ENCODE peak calls at places on chromosome 21, in four cellular contexts. One of them, this sample, is unnamed.

GRCh38 chr21:37207441-37208009 is 59.6 kb downstream of the VPS26C start:
- DNase-seq in A549: no peak
- DNase-seq in GM12878: peak
- DNase-seq in HepG2: peak
- DNase-seq in this sample: no peak

GRCh38 chr21:15060776-15061175 is 4.0 kb downstream of the NRIP1 start:
- DNase-seq in A549: no peak
- DNase-seq in GM12878: no peak
- DNase-seq in HepG2: no peak
- DNase-seq in this sample: peak

GRCh38 chr21:36202721-36203602 is 46.3 kb downstream of the DOP1B start:
- DNase-seq in A549: no peak
- DNase-seq in GM12878: no peak
- DNase-seq in HepG2: no peak
- DNase-seq in this sample: no peak

GRCh38 chr21:20856926-20857325 is 141.3 kb upstream of the NCAM2 start:
- DNase-seq in A549: no peak
- DNase-seq in GM12878: no peak
- DNase-seq in HepG2: no peak
- DNase-seq in this sample: peak

GRCh38 chr21:44089001-44089911 is 17.9 kb upstream of the PWP2 start:
- DNase-seq in A549: no peak
- DNase-seq in GM12878: no peak
- DNase-seq in HepG2: no peak
- DNase-seq in this sample: no peak

GRCh38 chr21:43727571-43728466 is 8.9 kb downstream of the PDXK start:
- DNase-seq in A549: peak
- DNase-seq in GM12878: no peak
- DNase-seq in HepG2: peak
- DNase-seq in this sample: peak

GRCh38 chr21:44510508-44511218 is 29.3 kb downstream of the KRTAP10-1 start:
- DNase-seq in A549: peak
- DNase-seq in GM12878: no peak
- DNase-seq in HepG2: peak
- DNase-seq in this sample: peak

GRCh38 chr21:42568834-42569731 is 55.4 kb downstream of the SLC37A1 start:
- DNase-seq in A549: no peak
- DNase-seq in GM12878: no peak
- DNase-seq in HepG2: no peak
- DNase-seq in this sample: no peak

GRCh38 chr21:16863541-16863940 is 649.3 kb upstream of the CXADR start:
- DNase-seq in A549: no peak
- DNase-seq in GM12878: no peak
- DNase-seq in HepG2: no peak
- DNase-seq in this sample: no peak

GRCh38 chr21:43805275-43805800 is 16.0 kb downstream of the RRP1 start:
- DNase-seq in A549: no peak
- DNase-seq in GM12878: peak
- DNase-seq in HepG2: no peak
- DNase-seq in this sample: no peak

GRCh38 chr21:33025106-33025470 is 647 bp upstream of the OLIG2 start:
- DNase-seq in A549: no peak
- DNase-seq in GM12878: no peak
- DNase-seq in HepG2: no peak
- DNase-seq in this sample: no peak

GRCh38 chr21:41163086-41163485 is 4.9 kb upstream of the BACE2 start:
- DNase-seq in A549: no peak
- DNase-seq in GM12878: no peak
- DNase-seq in HepG2: no peak
- DNase-seq in this sample: no peak

GRCh38 chr21:42677339-42678117 is 24.1 kb downstream of the PDE9A start:
- DNase-seq in A549: no peak
- DNase-seq in GM12878: no peak
- DNase-seq in HepG2: no peak
- DNase-seq in this sample: no peak

GRCh38 chr21:42375141-42375905 is 9.0 kb upstream of the TFF1 start:
- DNase-seq in A549: no peak
- DNase-seq in GM12878: no peak
- DNase-seq in HepG2: no peak
- DNase-seq in this sample: no peak

GRCh38 chr21:43318841-43319781 is 107.8 kb downstream of the SIK1 start:
- DNase-seq in A549: no peak
- DNase-seq in GM12878: peak
- DNase-seq in HepG2: no peak
- DNase-seq in this sample: no peak

DNA sequence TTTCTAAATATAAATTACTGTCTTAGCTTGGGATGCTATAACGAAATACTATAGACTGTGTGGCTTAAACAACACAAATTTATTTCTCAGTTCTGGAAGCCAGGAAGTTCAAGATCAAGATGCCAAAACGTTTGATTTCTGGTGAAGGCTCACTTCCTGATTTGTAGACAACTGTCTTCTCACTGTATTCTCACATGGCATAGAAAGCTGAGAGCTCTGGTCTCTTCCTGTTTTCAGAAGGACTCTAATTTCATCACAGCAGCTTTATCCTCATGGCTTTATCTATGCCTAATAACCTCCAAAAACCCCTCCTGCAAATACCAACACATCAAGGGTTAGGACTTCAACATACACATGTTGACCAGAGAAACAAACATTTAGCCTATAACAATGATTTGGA is 1795.5 kb downstream of the MRPL39 start:
- DNase-seq in A549: no peak
- DNase-seq in GM12878: no peak
- DNase-seq in HepG2: no peak
- DNase-seq in this sample: no peak
- TF ChIP-seq CHD4 in A549: no peak
- TF ChIP-seq CHD4 in GM12878: no peak
- TF ChIP-seq CHD4 in HepG2: no peak
- TF ChIP-seq CHD4 in this sample: no peak

GRCh38 chr21:26389971-26390641 is 183.0 kb downstream of the CYYR1 start:
- DNase-seq in A549: peak
- DNase-seq in GM12878: no peak
- DNase-seq in HepG2: no peak
- DNase-seq in this sample: no peak
- TF ChIP-seq CHD4 in A549: no peak
- TF ChIP-seq CHD4 in GM12878: no peak
- TF ChIP-seq CHD4 in HepG2: no peak
- TF ChIP-seq CHD4 in this sample: no peak

GRCh38 chr21:28884481-28884880 is 108.2 kb downstream of the LTN1 start:
- DNase-seq in A549: no peak
- DNase-seq in GM12878: no peak
- DNase-seq in HepG2: no peak
- DNase-seq in this sample: peak

GRCh38 chr21:28883931-28884330 is 108.7 kb downstream of the LTN1 start:
- DNase-seq in A549: no peak
- DNase-seq in GM12878: no peak
- DNase-seq in HepG2: no peak
- DNase-seq in this sample: peak

GRCh38 chr21:28884976-28885852 is 107.5 kb downstream of the LTN1 start:
- DNase-seq in A549: peak
- DNase-seq in GM12878: peak
- DNase-seq in HepG2: peak
- DNase-seq in this sample: peak

GRCh38 chr21:28882345-28882744 is 110.3 kb downstream of the LTN1 start:
- DNase-seq in A549: no peak
- DNase-seq in GM12878: no peak
- DNase-seq in HepG2: no peak
- DNase-seq in this sample: no peak

GRCh38 chr21:28885853-28886177 is 106.9 kb downstream of the LTN1 start:
- DNase-seq in A549: no peak
- DNase-seq in GM12878: no peak
- DNase-seq in HepG2: no peak
- DNase-seq in this sample: no peak
- TF ChIP-seq CHD4 in A549: no peak
- TF ChIP-seq CHD4 in GM12878: no peak
- TF ChIP-seq CHD4 in HepG2: no peak
- TF ChIP-seq CHD4 in this sample: no peak

GRCh38 chr21:28067015-28067414 is 925.7 kb downstream of the LTN1 start:
- DNase-seq in A549: no peak
- DNase-seq in GM12878: no peak
- DNase-seq in HepG2: no peak
- DNase-seq in this sample: no peak

GRCh38 chr21:28063241-28063640 is 929.4 kb downstream of the LTN1 start:
- DNase-seq in A549: no peak
- DNase-seq in GM12878: no peak
- DNase-seq in HepG2: no peak
- DNase-seq in this sample: no peak

GRCh38 chr21:28069446-28069845 is 923.2 kb downstream of the LTN1 start:
- DNase-seq in A549: no peak
- DNase-seq in GM12878: no peak
- DNase-seq in HepG2: no peak
- DNase-seq in this sample: no peak

GRCh38 chr21:28068455-28069358 is 924.0 kb downstream of the LTN1 start:
- DNase-seq in A549: no peak
- DNase-seq in GM12878: no peak
- DNase-seq in HepG2: no peak
- DNase-seq in this sample: no peak

DNA sequence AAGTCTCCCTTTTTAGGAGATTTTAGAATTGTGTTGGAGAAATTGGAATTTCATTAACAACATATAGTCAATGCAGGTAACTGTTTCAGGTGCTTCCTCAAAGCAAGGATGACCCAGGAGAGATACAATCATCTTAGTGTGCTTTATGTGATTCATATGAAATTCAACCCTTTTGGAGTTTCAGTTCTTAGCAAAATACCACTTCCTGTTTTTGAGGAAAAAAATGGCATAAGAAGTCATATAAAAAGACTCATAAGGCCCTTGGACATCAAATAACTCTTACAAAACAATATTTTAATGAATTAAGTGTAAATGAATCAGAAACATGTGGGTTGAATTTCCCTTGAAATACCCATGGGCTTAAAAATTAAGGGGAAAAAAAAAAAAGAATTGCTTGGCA is 926.6 kb downstream of the LTN1 start:
- DNase-seq in A549: no peak
- DNase-seq in GM12878: no peak
- DNase-seq in HepG2: no peak
- DNase-seq in this sample: no peak
- TF ChIP-seq CHD4 in A549: no peak
- TF ChIP-seq CHD4 in GM12878: no peak
- TF ChIP-seq CHD4 in HepG2: no peak
- TF ChIP-seq CHD4 in this sample: no peak

GRCh38 chr21:45818276-45818903 is 163.2 kb upstream of the COL6A1 start:
- DNase-seq in A549: peak
- DNase-seq in GM12878: no peak
- DNase-seq in HepG2: no peak
- DNase-seq in this sample: peak
- TF ChIP-seq CHD4 in A549: no peak
- TF ChIP-seq CHD4 in GM12878: no peak
- TF ChIP-seq CHD4 in HepG2: no peak
- TF ChIP-seq CHD4 in this sample: no peak

GRCh38 chr21:39453571-39454179 is 1.9 kb downstream of the SH3BGR start:
- DNase-seq in A549: no peak
- DNase-seq in GM12878: no peak
- DNase-seq in HepG2: no peak
- DNase-seq in this sample: no peak

GRCh38 chr21:39454949-39455668 is 3.3 kb downstream of the SH3BGR start:
- DNase-seq in A549: no peak
- DNase-seq in GM12878: no peak
- DNase-seq in HepG2: no peak
- DNase-seq in this sample: no peak

GRCh38 chr21:39451332-39452206 is at the start of gene SH3BGR:
- DNase-seq in A549: no peak
- DNase-seq in GM12878: no peak
- DNase-seq in HepG2: no peak
- DNase-seq in this sample: peak

GRCh38 chr21:39452965-39453332 is 1.2 kb downstream of the SH3BGR start:
- DNase-seq in A549: no peak
- DNase-seq in GM12878: no peak
- DNase-seq in HepG2: no peak
- DNase-seq in this sample: no peak

GRCh38 chr21:39452207-39452964 is 616 bp downstream of the SH3BGR start:
- DNase-seq in A549: no peak
- DNase-seq in GM12878: no peak
- DNase-seq in HepG2: peak
- DNase-seq in this sample: no peak
- TF ChIP-seq CHD4 in A549: no peak
- TF ChIP-seq CHD4 in GM12878: no peak
- TF ChIP-seq CHD4 in HepG2: no peak
- TF ChIP-seq CHD4 in this sample: no peak

DNA sequence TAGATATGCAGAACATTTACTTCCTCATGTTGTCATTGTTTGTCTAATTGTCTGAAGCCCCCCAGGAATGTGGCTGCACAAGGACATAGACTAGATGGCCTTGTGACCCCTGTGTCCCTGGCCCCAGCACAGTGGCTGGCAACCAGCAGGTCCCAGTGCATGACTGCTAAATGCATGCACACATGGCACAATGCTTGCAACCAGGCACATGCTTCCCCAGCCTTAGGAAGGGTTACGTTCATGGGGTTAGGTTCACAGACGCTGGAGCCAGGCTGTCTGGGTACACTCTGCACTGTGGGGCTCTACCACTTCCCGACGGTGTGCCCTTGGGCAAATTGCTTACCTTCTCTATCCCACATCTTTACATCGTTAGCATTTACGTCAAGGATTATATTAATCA is 21.2 kb upstream of the CLIC6 start:
- DNase-seq in A549: no peak
- DNase-seq in GM12878: no peak
- DNase-seq in HepG2: no peak
- DNase-seq in this sample: no peak
- TF ChIP-seq CHD4 in A549: no peak
- TF ChIP-seq CHD4 in GM12878: no peak
- TF ChIP-seq CHD4 in HepG2: no peak
- TF ChIP-seq CHD4 in this sample: no peak

This sample was measured in K562.